ENCODE peak calls at places on chromosomes 13 and 19, in four cellular contexts. Q, U, G and W are unnamed samples.

GRCh38 chr19:18046066-18046718 is 38.2 kb downstream of the ARRDC2 start:
- DNase-seq in G (no peak), Q (peak; percentile 47), U (no peak), W (peak; percentile 80)

GRCh38 chr19:46271488-46272197 is 25.2 kb upstream of the HIF3A start:
- DNase-seq in Q (no peak), G (no peak), U (no peak), W (peak; percentile 23)

GRCh38 chr13:61078976-61079770 is 336.5 kb downstream of the PCDH20 start:
- DNase-seq in G (no peak), Q (no peak), U (no peak), W (no peak)

GRCh38 chr13:48235100-48235813 is 2.3 kb downstream of the ITM2B start:
- DNase-seq in Q (peak; percentile 53), U (peak; percentile 45), G (peak; percentile 49), W (no peak)

GRCh38 chr19:10639836-10640235 is 14.3 kb upstream of the ILF3 start:
- DNase-seq in Q (no peak), U (peak; percentile 67), G (no peak), W (no peak)

GRCh38 chr13:93003531-93003930 is 223.1 kb upstream of the GPC6 start:
- DNase-seq in U (no peak), Q (no peak), G (no peak), W (no peak)

GRCh38 chr13:46992383-46992952 is 95.6 kb upstream of the HTR2A start:
- DNase-seq in Q (no peak), G (no peak), U (no peak), W (no peak)

GRCh38 chr13:30429235-30429634 is 6.9 kb downstream of the UBE2L5 start:
- DNase-seq in U (no peak), Q (no peak), G (no peak), W (no peak)

GRCh38 chr13:58823701-58824100 is 1192.2 kb downstream of the PCDH17 start:
- DNase-seq in Q (no peak), U (no peak), G (no peak), W (no peak)

GRCh38 chr13:36666482-36667264 is 7.1 kb upstream of the SERTM1 start:
- DNase-seq in U (no peak), G (no peak), Q (no peak), W (no peak)

GRCh38 chr13:33031277-33031676 is 15.1 kb downstream of the KL start:
- DNase-seq in Q (no peak), G (no peak), U (no peak), W (no peak)

GRCh38 chr13:113882266-113882627 is 18.4 kb upstream of the GAS6 start:
- DNase-seq in G (peak; percentile 33), Q (peak; percentile 43), U (no peak), W (no peak)

GRCh38 chr13:75744127-75744526 is 108.0 kb downstream of the LMO7 start:
- DNase-seq in Q (no peak), U (no peak), G (no peak), W (no peak)

GRCh38 chr19:7595466-7596133 is at the start of gene CAMSAP3:
- DNase-seq in Q (peak; percentile 66), U (no peak), G (no peak), W (no peak)

GRCh38 chr19:14004619-14005380 is 1.3 kb downstream of the RFX1 start:
- DNase-seq in U (peak; percentile 34), G (peak; percentile 79), Q (peak; percentile 47), W (no peak)

GRCh38 chr13:50268500-50268899 is 253.3 kb downstream of the KCNRG start:
- DNase-seq in G (no peak), Q (no peak), U (no peak), W (no peak)

GRCh38 chr13:92187378-92187989 is 789.1 kb downstream of the GPC5 start:
- DNase-seq in U (no peak), G (peak; percentile 23), Q (no peak), W (peak; percentile 9)

GRCh38 chr19:19403373-19403901 is 2.0 kb upstream of the GATAD2A start:
- DNase-seq in U (no peak), G (no peak), Q (no peak), W (peak; percentile 65)

GRCh38 chr19:4058696-4059492 is 7.8 kb downstream of the ZBTB7A start:
- DNase-seq in Q (no peak), G (no peak), U (no peak), W (no peak)

GRCh38 chr19:49875177-49875576 is 2.0 kb downstream of the AKT1S1 start:
- DNase-seq in U (no peak), Q (no peak), G (no peak), W (no peak)

GRCh38 chr19:9953802-9954542 is 17.7 kb upstream of the OLFM2 start:
- DNase-seq in Q (no peak), U (no peak), G (no peak), W (no peak)

GRCh38 chr19:12867120-12868099 is 13.8 kb downstream of the DNASE2 start:
- DNase-seq in Q (peak; percentile 73), G (no peak), U (peak; percentile 31), W (peak; percentile 67)

GRCh38 chr13:36758345-36758744 is 60.7 kb upstream of the RFXAP start:
- DNase-seq in G (no peak), U (no peak), Q (peak; percentile 28), W (no peak)

GRCh38 chr19:5993516-5994406 is 15.8 kb upstream of the RANBP3 start:
- DNase-seq in Q (peak; percentile 46), U (no peak), G (peak; percentile 21), W (no peak)

GRCh38 chr19:43782311-43782660 is 1.5 kb upstream of the KCNN4 start:
- DNase-seq in G (no peak), Q (no peak), U (no peak), W (no peak)

GRCh38 chr19:43781630-43782310 is 997 bp upstream of the KCNN4 start:
- DNase-seq in Q (no peak), U (no peak), G (no peak), W (no peak)

GRCh38 chr19:43779147-43779819 is 1.5 kb downstream of the KCNN4 start:
- DNase-seq in G (no peak), U (no peak), Q (peak; percentile 68), W (no peak)

GRCh38 chr19:43779820-43780219 is 953 bp downstream of the KCNN4 start:
- DNase-seq in U (no peak), Q (no peak), G (no peak), W (no peak)

DNA sequence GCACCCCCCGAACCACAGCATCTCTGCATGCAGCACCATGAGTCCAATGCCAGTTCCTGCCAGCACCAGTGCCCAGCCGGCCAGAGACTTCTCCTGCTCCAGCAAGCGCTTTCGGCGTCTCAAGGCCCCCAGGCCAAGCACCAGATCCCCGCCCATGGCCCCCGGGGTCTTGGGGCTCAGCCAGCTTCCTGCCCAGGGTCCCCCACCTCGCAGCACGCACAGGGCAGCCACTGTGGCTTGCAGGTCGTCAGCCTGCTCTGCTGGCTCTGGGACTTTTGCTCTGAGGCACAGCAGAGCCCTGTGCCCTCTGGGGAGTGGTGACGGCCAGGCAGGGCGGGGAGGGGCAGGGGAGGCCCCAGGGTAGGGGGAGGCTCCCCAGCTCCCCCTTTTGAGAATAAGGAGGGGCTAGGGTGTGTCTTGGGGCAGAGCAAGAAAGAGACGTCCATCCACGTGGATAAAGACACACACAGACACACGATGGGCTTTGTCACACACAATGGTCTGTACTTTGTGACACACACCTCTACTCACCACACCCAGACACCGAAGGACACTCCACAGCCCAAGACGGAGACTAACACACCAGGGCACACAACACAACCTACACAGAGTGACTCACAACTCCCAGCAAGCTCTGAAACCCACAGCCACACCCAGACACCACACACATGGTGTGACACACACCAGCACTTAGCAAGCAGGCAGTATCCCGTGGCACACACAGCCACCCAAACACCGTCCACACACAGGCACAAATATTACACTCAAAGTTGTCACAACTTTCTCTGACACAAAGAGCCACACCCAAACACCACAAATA is at the start of gene KCNN4:
- DNase-seq in U (no peak), G (no peak), Q (peak; percentile 57), W (peak; percentile 92)
- TF ChIP-seq POLR2A in U (peak; percentile 97), G (no peak), Q (peak; percentile 15), W (peak; percentile 74)

DNA sequence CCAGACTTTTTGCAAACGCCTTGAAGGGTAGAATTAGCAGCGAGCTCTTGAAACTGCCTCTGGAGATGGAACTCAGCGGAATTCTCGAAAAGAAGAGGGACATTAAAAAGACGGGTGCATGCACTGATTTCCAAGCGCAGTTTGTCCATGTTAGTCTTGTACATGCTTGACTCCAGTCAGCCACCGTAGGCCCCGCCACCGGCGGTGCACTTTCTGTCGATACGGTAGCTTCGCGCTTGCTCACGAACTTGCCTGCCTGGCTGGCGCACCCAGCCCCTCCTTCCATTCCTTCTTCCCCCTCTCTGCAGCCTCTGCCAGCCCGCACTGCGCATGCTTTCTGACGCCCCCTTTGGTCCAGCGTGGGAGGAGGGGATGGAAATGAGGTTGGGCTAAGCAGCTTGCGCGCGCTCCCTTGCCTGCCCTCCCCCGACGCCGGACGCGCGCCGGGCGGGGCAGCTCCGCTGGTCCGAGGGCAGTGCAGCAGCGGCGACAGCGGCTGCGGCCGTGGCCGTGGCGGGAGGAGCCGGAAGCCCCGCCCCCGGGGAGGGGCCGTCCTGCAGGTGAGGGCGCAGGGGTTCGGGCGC is at the start of gene ZNF575:
- DNase-seq in Q (peak; percentile 87), U (peak; percentile 91), G (peak; percentile 83), W (peak; percentile 94)
- TF ChIP-seq POLR2A in Q (no peak), U (peak; percentile 68), G (no peak), W (peak; percentile 43)

GRCh38 chr19:2321565-2322283 is 6.7 kb downstream of the LSM7 start:
- DNase-seq in U (no peak), G (no peak), Q (no peak), W (no peak)

GRCh38 chr19:2325261-2326046 is 2.9 kb downstream of the LSM7 start:
- DNase-seq in U (no peak), Q (no peak), G (no peak), W (no peak)

GRCh38 chr19:2324220-2324948 is 4.0 kb downstream of the LSM7 start:
- DNase-seq in G (no peak), Q (no peak), U (no peak), W (no peak)

GRCh38 chr19:2320939-2321338 is 7.4 kb downstream of the LSM7 start:
- DNase-seq in Q (no peak), U (no peak), G (no peak), W (no peak)

DNA sequence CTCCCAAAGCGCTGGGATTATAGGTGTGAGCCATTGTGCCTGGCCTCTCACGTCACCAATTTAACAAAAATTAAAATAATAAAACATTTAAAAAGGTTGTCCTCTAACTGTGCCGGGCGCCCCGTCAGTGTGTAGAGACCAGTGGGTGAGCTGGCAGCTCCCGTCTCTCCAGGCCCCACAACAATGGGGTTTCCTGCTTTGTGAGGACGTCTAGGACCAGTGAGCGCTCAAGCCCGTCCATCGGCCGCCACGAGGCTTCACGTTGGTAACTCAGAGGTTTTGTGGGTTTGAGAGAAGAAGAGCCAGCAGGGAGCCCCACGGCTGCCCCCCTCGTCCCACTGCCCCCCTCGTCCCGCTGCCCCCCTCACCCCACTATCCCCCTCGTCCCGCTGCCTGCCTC is 4.7 kb downstream of the LSM7 start:
- DNase-seq in G (no peak), Q (no peak), U (no peak), W (no peak)
- TF ChIP-seq POLR2A in G (no peak), Q (no peak), U (no peak), W (no peak)

DNA sequence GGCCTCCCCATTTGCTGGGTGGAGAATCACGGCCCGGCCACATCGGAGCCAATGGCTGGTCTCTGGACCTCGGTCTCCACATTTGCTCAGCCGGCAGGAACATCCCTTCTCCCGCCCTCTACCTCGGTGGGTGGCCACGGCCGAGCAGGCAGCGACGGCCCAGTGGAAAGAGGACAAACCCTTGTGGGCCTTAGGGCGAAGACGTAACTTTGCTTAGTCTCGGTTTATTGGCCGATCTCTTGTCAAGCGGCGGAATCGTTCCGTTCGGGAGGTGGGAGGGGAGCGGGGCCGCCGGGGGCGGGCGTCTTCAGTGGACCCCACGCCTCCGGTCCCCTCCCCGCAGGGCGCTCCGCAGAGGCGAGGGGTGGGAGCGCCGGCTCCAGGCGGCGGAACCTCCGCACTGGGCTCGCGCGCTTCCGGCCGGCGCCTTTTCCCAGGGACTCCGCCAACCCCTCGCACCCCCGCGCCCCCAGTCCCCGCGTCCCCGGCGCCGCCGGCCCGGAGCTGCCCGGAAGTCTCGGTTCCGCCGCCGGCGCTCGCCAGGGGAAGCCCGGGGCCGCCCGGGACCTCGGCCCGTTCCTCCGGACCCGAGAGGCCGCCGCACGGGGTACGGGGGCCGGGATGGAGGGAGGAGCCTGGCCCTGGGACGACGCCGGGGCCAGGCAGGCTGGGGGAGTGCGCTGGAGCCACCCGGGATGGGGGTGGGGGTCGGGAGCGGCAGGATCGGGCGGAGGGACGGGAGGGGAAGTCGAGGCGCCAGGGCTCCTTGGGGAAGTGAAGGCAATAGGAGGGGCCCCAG is at the start of gene ZNF580:
- DNase-seq in U (no peak), Q (peak; percentile 63), G (no peak), W (peak; percentile 94)
- TF ChIP-seq POLR2A in U (peak; percentile 65), Q (no peak), G (no peak), W (peak; percentile 42)